ENCODE peak calls at places on chromosomes 5 and 9, in four cellular contexts. A is bronchial epithelial cell; Y is effector memory CD8-positive, alpha-beta T cell; I is hippocampal formation. N is an unnamed sample.

GRCh38 chr9:12813960-12814876 is 39.4 kb downstream of the LURAP1L start:
- DNase-seq in A (peak; percentile 100), Y (no peak), I (no peak), N (peak; percentile 99)

GRCh38 chr9:135712571-135713295 is 10.7 kb downstream of the KCNT1 start:
- DNase-seq in A (no peak), Y (no peak), I (no peak), N (no peak)

GRCh38 chr5:43497311-43498104 is 13.8 kb upstream of the TMEM267 start:
- DNase-seq in A (no peak), Y (no peak), I (no peak), N (no peak)

GRCh38 chr9:93120846-93121315 is 13.2 kb downstream of the NINJ1 start:
- DNase-seq in A (no peak), Y (no peak), I (no peak), N (no peak)

GRCh38 chr5:152532714-152533113 is 127.6 kb upstream of the NMUR2 start:
- DNase-seq in A (peak; percentile 65), Y (peak; percentile 2), I (no peak), N (peak; percentile 75)

GRCh38 chr9:136527721-136528710 is 17.8 kb downstream of the NOTCH1 start:
- DNase-seq in A (no peak), Y (no peak), I (no peak), N (no peak)

GRCh38 chr5:127187711-127188110 is 102.9 kb upstream of the MEGF10 start:
- DNase-seq in A (no peak), Y (no peak), I (no peak), N (no peak)

GRCh38 chr5:73544429-73545402 is 20.7 kb downstream of the ANKRA2 start:
- DNase-seq in A (peak; percentile 93), Y (no peak), I (no peak), N (peak; percentile 47)

GRCh38 chr5:153964201-153965101 is 74.3 kb downstream of the FAM114A2 start:
- DNase-seq in A (no peak), Y (no peak), I (no peak), N (no peak)

GRCh38 chr9:125912261-125912660 is 165.1 kb downstream of the PBX3 start:
- DNase-seq in A (no peak), Y (no peak), I (no peak), N (no peak)

GRCh38 chr5:72383280-72384205 is 63.4 kb downstream of the PTCD2 start:
- DNase-seq in A (peak; percentile 59), Y (no peak), I (no peak), N (peak; percentile 76)

GRCh38 chr9:122820490-122820845 is 7.9 kb downstream of the PDCL start:
- DNase-seq in A (no peak), Y (no peak), I (no peak), N (no peak)

GRCh38 chr9:84139296-84140100 is 158.9 kb downstream of the RMI1 start:
- DNase-seq in A (peak; percentile 38), Y (no peak), I (peak; percentile 20), N (peak; percentile 90)

GRCh38 chr9:93303806-93304573 is 120.1 kb downstream of the WNK2 start:
- DNase-seq in A (no peak), Y (no peak), I (no peak), N (no peak)

GRCh38 chr5:61680247-61680646 is 348.2 kb downstream of the ZSWIM6 start:
- DNase-seq in A (no peak), Y (no peak), I (no peak), N (no peak)

GRCh38 chr9:108469654-108470053 is 386.1 kb downstream of the ACTL7B start:
- DNase-seq in A (peak; percentile 49), Y (no peak), I (no peak), N (peak; percentile 78)

GRCh38 chr9:36143242-36143641 is 6.7 kb downstream of the GLIPR2 start:
- DNase-seq in A (no peak), Y (no peak), I (no peak), N (no peak)

GRCh38 chr5:115450741-115451140 is 93.8 kb downstream of the FEM1C start:
- DNase-seq in A (peak; percentile 41), Y (no peak), I (no peak), N (peak; percentile 71)

GRCh38 chr5:67807116-67807888 is 408.3 kb upstream of the PIK3R1 start:
- DNase-seq in A (peak; percentile 18), Y (no peak), I (no peak), N (peak; percentile 17)

GRCh38 chr9:131744171-131744714 is 4.4 kb upstream of the RAPGEF1 start:
- DNase-seq in A (peak; percentile 97), Y (no peak), I (peak; percentile 27), N (no peak)

GRCh38 chr9:35811364-35812024 is 568 bp downstream of the SPAG8 start:
- DNase-seq in A (no peak), Y (no peak), I (peak; percentile 11), N (peak; percentile 27)

GRCh38 chr5:173598686-173599085 is 17.8 kb downstream of the BOD1 start:
- DNase-seq in A (no peak), Y (no peak), I (no peak), N (no peak)

GRCh38 chr5:90888511-90889324 is 330.1 kb downstream of the ADGRV1 start:
- DNase-seq in A (peak; percentile 95), Y (no peak), I (no peak), N (peak; percentile 86)

GRCh38 chr9:75644649-75645048 is 245.8 kb upstream of the PCSK5 start:
- DNase-seq in A (no peak), Y (no peak), I (no peak), N (no peak)

GRCh38 chr9:129694265-129694664 is 28.8 kb downstream of the PRRX2 start:
- DNase-seq in A (no peak), Y (no peak), I (no peak), N (peak; percentile 18)

GRCh38 chr5:24598926-24599325 is 45.9 kb downstream of the CDH10 start:
- DNase-seq in A (no peak), Y (no peak), I (no peak), N (no peak)

GRCh38 chr5:145718956-145719355 is 116.2 kb downstream of the PRELID2 start:
- DNase-seq in A (peak; percentile 20), Y (no peak), I (no peak), N (peak; percentile 57)

GRCh38 chr9:36499156-36499886 is 73.4 kb upstream of the MELK start:
- DNase-seq in A (no peak), Y (no peak), I (no peak), N (no peak)

GRCh38 chr9:134391319-134392231 is 65.3 kb downstream of the RXRA start:
- DNase-seq in A (no peak), Y (peak; percentile 81), I (no peak), N (no peak)